ENCODE peak calls at places on chromosomes 4 and X, in nine cellular contexts. A, S, X, Z, N, Q, I, L and F are unnamed samples.
A peak's percentile ranks its signal among the peaks of the same experiment; 100 is the strongest.

GRCh38 chr4:73404042-73404441 is at the start of gene ALB:
- DNase-seq in I (no peak), A (no peak), S (peak; percentile 2), Q (no peak), N (no peak), Z (no peak), L (no peak), X (no peak), F (no peak)

GRCh38 chr4:113292371-113293042 is 243.1 kb downstream of the ANK2 start:
- DNase-seq in I (peak; percentile 74), S (peak; percentile 7), A (no peak), Z (peak; percentile 58), L (no peak), N (no peak), Q (peak; percentile 71), X (peak; percentile 80), F (peak; percentile 52)

GRCh38 chrX:10111364-10112148 is 45.2 kb upstream of the CLCN4 start:
- DNase-seq in Z (peak; percentile 65), A (no peak), X (peak; percentile 75), I (peak; percentile 66), L (no peak), Q (peak; percentile 14), N (no peak), S (no peak), F (no peak)

GRCh38 chrX:104084534-104085277 is 8.7 kb upstream of the TMSB15C start:
- DNase-seq in Z (no peak), A (no peak), Q (no peak), S (no peak), X (no peak), N (no peak), L (no peak), I (no peak), F (no peak)

GRCh38 chr4:40617903-40618302 is 11.8 kb downstream of the RBM47 start:
- DNase-seq in I (no peak), N (no peak), Z (no peak), Q (no peak), A (no peak), L (no peak), S (no peak), X (no peak), F (no peak)

GRCh38 chr4:147596976-147597375 is 20.2 kb upstream of the TMEM184C start:
- DNase-seq in S (peak; percentile 84), N (no peak), A (no peak), Q (peak; percentile 93), I (no peak), X (no peak), L (peak; percentile 79), Z (no peak), F (no peak)

GRCh38 chr4:173230077-173230476 is 61.5 kb downstream of the GALNT7 start:
- DNase-seq in L (no peak), Q (no peak), A (no peak), X (no peak), N (no peak), Z (no peak), I (no peak), S (no peak), F (no peak)

GRCh38 chr4:87067120-87067885 is 132.5 kb downstream of the AFF1 start:
- DNase-seq in X (no peak), Q (no peak), Z (no peak), L (no peak), N (no peak), I (no peak), S (no peak), A (no peak), F (no peak)

GRCh38 chr4:180058731-180059215 is 2184.4 kb upstream of the TENM3 start:
- DNase-seq in L (no peak), Z (peak; percentile 29), I (peak; percentile 30), S (peak; percentile 74), N (no peak), Q (peak; percentile 44), X (no peak), A (peak; percentile 86), F (no peak)

GRCh38 chr4:7886250-7886973 is 53.2 kb downstream of the AFAP1 start:
- DNase-seq in Q (peak; percentile 62), A (no peak), L (no peak), X (no peak), I (no peak), Z (no peak), N (no peak), S (no peak), F (no peak)

GRCh38 chrX:23952984-23953907 is 45.4 kb downstream of the CXorf58 start:
- DNase-seq in L (no peak), N (no peak), I (no peak), S (peak; percentile 6), Z (no peak), X (no peak), A (no peak), Q (no peak), F (no peak)

GRCh38 chr4:155617312-155617711 is 49.3 kb upstream of the GUCY1A1 start:
- DNase-seq in A (no peak), N (no peak), Q (peak; percentile 40), I (no peak), L (no peak), X (no peak), Z (no peak), S (no peak), F (no peak)

GRCh38 chrX:98065151-98065550 is 1181.4 kb downstream of the RPA4 start:
- DNase-seq in X (no peak), S (no peak), I (no peak), Z (no peak), L (no peak), Q (no peak), N (no peak), A (no peak), F (no peak)

GRCh38 chr4:32909722-32910121 is 2189.6 kb downstream of the PCDH7 start:
- DNase-seq in S (no peak), Q (no peak), L (no peak), A (no peak), Z (no peak), N (no peak), I (no peak), X (no peak), F (no peak)

GRCh38 chr4:181810658-181811057 is 432.5 kb upstream of the TENM3 start:
- DNase-seq in S (no peak), N (no peak), A (no peak), Q (no peak), X (no peak), L (no peak), I (no peak), Z (no peak), F (no peak)

GRCh38 chrX:13120017-13120416 is 75.6 kb upstream of the FAM9C start:
- DNase-seq in L (peak; percentile 81), I (peak; percentile 46), Q (peak; percentile 53), S (peak; percentile 79), A (no peak), X (no peak), N (no peak), Z (peak; percentile 53), F (no peak)

GRCh38 chr4:102780476-102781144 is 19.8 kb upstream of the MANBA start:
- DNase-seq in Q (peak; percentile 62), S (peak; percentile 26), L (no peak), Z (no peak), I (no peak), A (no peak), N (no peak), X (no peak), F (no peak)

GRCh38 chr4:40294339-40294738 is 40.8 kb upstream of the CHRNA9 start:
- DNase-seq in S (no peak), A (no peak), N (no peak), I (no peak), L (no peak), Q (no peak), Z (no peak), X (peak; percentile 6), F (no peak)

GRCh38 chr4:73679836-73680235 is 59.6 kb upstream of the RASSF6 start:
- DNase-seq in S (no peak), Q (peak; percentile 85), L (no peak), N (no peak), I (no peak), X (no peak), A (no peak), Z (no peak), F (no peak)

GRCh38 chrX:105190252-105190853 is 30.1 kb downstream of the TEX13A start:
- DNase-seq in X (no peak), L (no peak), N (no peak), Z (no peak), A (peak; percentile 24), I (no peak), S (peak; percentile 14), Q (peak; percentile 6), F (no peak)

GRCh38 chr4:108030332-108030731 is 40.6 kb downstream of the HADH start:
- DNase-seq in Q (peak; percentile 76), N (peak; percentile 17), I (no peak), S (peak; percentile 54), X (no peak), L (no peak), Z (no peak), A (peak; percentile 45), F (no peak)
- H3K36me3 ChIP-seq in Q (peaks cover 7% of the 10 kb centered on the region), N (no peaks in the 10 kb centered on the region), I (peaks cover 10% of the 10 kb centered on the region), S (peaks cover 3% of the 10 kb centered on the region), X (peaks cover 16% of the 10 kb centered on the region), L (peaks cover 95% of the 10 kb centered on the region), Z (no peaks in the 10 kb centered on the region), A (no peaks in the 10 kb centered on the region), F (no peaks in the 10 kb centered on the region)

DNA sequence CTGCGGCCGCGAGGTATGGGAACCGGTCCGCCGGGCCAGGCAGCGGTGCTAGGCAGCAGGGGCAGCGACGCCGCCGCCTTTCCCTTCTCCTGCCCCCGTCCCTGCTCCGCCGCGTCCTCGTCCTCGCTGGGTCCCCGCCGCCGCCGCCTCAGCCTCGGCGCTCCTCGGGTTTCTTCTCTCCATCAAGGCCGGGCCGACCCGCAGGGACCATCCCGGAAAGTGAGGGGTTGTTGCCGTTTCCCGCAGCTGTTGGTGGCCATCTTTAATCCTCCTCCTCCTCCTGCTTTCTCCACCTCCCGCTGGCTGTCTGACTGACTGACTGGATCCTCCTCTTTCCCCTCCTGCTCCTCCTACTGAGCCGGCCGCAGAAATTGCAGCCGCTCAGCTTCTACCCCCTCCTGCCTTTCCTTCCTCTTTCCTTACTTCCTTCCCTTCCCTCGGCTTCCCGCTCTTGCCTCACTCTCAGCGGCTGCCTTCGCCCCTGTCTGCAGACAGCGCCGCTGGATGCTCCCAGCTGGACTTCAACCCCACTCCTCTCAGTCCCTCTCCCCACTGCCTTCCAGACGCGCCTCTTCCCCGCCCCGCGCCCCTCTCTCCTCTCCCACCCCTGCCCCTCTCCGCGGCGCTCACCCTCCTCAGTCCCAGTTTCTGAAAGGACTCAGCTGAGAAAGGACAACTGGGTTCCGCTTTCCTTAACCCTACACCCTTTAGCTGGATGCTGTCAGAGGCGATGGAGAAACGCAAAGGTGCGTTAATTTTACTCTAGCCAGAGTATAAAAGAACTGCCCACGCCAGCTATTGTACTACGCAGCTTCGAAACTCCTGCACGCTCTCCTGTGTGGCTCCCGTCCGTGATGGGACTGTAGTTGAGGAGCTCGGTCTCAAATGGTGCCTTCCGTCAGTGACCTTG is at the start of gene WDFY3:
- DNase-seq in N (peak; percentile 70), I (peak; percentile 90), Q (peak; percentile 89), L (peak; percentile 78), S (peak; percentile 89), Z (peak; percentile 81), X (peak; percentile 94), A (peak; percentile 86), F (peak; percentile 81)
- TF ChIP-seq POLR2A in N (peak; percentile 13), I (peak; percentile 52), Q (peak; percentile 53), L (peak; percentile 54), S (peak; percentile 59), Z (peak; percentile 58), X (peak; percentile 45), A (no peak), F (peak; percentile 59)

GRCh38 chr4:159685406-159686092 is 582.7 kb downstream of the RAPGEF2 start:
- DNase-seq in Q (no peak), X (no peak), L (no peak), S (peak; percentile 10), N (no peak), I (no peak), Z (no peak), A (no peak), F (no peak)
- H3K9me3 ChIP-seq in Q (peaks cover 5% of the 10 kb centered on the region), X (no peaks in the 10 kb centered on the region), L (peaks cover 6% of the 10 kb centered on the region), S (no peaks in the 10 kb centered on the region), N (no peaks in the 10 kb centered on the region), I (peaks cover 14% of the 10 kb centered on the region), Z (no peaks in the 10 kb centered on the region), A (no peaks in the 10 kb centered on the region), F (no peaks in the 10 kb centered on the region)

GRCh38 chr4:1234296-1234695 is 14.6 kb downstream of the CTBP1 start:
- DNase-seq in Z (no peak), A (no peak), N (no peak), X (peak; percentile 80), I (peak; percentile 37), Q (peak; percentile 12), L (no peak), S (no peak), F (peak; percentile 53)
- H3K36me3 ChIP-seq in Z (no peaks in the 10 kb centered on the region), A (no peaks in the 10 kb centered on the region), N (peaks cover 11% of the 10 kb centered on the region), X (no peaks in the 10 kb centered on the region), I (peaks cover 28% of the 10 kb centered on the region), Q (peaks cover 78% of the 10 kb centered on the region), L (peaks cover 100% of the 10 kb centered on the region), S (peaks cover 43% of the 10 kb centered on the region), F (no peaks in the 10 kb centered on the region)